ENCODE peak calls at places on chromosome 16, in seven cellular contexts. J, Q, B, A, G, Z and X are unnamed samples.

GRCh38 chr16:68378436-68379415 is 67.9 kb downstream of the PRMT7 start:
- DNase-seq in J (no peak), B (no peak), Q (no peak), Z (no peak), G (no peak), A (no peak), X (no peak)

GRCh38 chr16:10256855-10257641 is 74.8 kb upstream of the GRIN2A start:
- DNase-seq in G (peak; percentile 72), J (peak; percentile 67), Q (peak; percentile 80), A (peak; percentile 51), B (peak; percentile 77), Z (peak; percentile 38), X (peak; percentile 8)

GRCh38 chr16:68800257-68800875 is 43.0 kb upstream of the TANGO6 start:
- DNase-seq in J (peak; percentile 64), B (peak; percentile 87), Q (peak; percentile 94), Z (peak; percentile 51), A (peak; percentile 79), G (peak; percentile 81), X (peak; percentile 85)

GRCh38 chr16:4769306-4769638 is 2.3 kb upstream of the ZNF500 start:
- DNase-seq in Z (no peak), J (no peak), B (no peak), Q (no peak), A (no peak), G (no peak), X (no peak)

GRCh38 chr16:10744370-10745030 is 858 bp downstream of the NUBP1 start:
- DNase-seq in B (peak; percentile 45), Q (no peak), A (peak; percentile 72), J (no peak), Z (peak; percentile 48), G (no peak), X (no peak)

GRCh38 chr16:54648575-54648974 is 282.1 kb upstream of the IRX5 start:
- DNase-seq in Z (no peak), Q (peak; percentile 3), A (no peak), J (no peak), G (no peak), B (no peak), X (no peak)

GRCh38 chr16:15808071-15808470 is 48.8 kb downstream of the MYH11 start:
- DNase-seq in B (no peak), G (no peak), A (no peak), Q (no peak), J (no peak), Z (no peak), X (no peak)

GRCh38 chr16:1341495-1342388 is 8.3 kb downstream of the BAIAP3 start:
- DNase-seq in Z (no peak), A (no peak), Q (no peak), J (no peak), B (no peak), G (no peak), X (no peak)

GRCh38 chr16:72938426-72939164 is 109.3 kb downstream of the ZFHX3 start:
- DNase-seq in Z (no peak), J (no peak), B (no peak), Q (no peak), G (peak; percentile 32), A (peak; percentile 97), X (peak; percentile 67)

GRCh38 chr16:69293401-69293800 is 17.7 kb upstream of the VPS4A start:
- DNase-seq in J (no peak), B (no peak), G (no peak), Z (no peak), Q (no peak), A (no peak), X (no peak)

GRCh38 chr16:15518412-15519351 is 84.3 kb downstream of the BMERB1 start:
- DNase-seq in J (no peak), Z (no peak), Q (no peak), G (no peak), A (peak; percentile 72), B (peak; percentile 17), X (peak; percentile 17)

GRCh38 chr16:74896389-74897370 is 88.2 kb downstream of the WDR59 start:
- DNase-seq in G (no peak), Z (no peak), A (peak; percentile 89), B (no peak), Q (no peak), J (no peak), X (peak; percentile 76)

GRCh38 chr16:56729351-56729735 is 586 bp upstream of the NUP93 start:
- DNase-seq in B (no peak), Q (no peak), G (peak; percentile 31), Z (no peak), A (peak; percentile 43), J (peak; percentile 10), X (no peak)

GRCh38 chr16:78562156-78562555 is 462.7 kb downstream of the WWOX start:
- DNase-seq in G (no peak), Q (no peak), A (no peak), Z (no peak), B (no peak), J (no peak), X (no peak)

GRCh38 chr16:67000384-67001158 is 12.2 kb downstream of the CES4A start:
- DNase-seq in B (peak; percentile 72), J (peak; percentile 48), Q (peak; percentile 79), A (peak; percentile 52), Z (no peak), G (peak; percentile 80), X (peak; percentile 41)

GRCh38 chr16:3094289-3095027 is 4.6 kb downstream of the ZSCAN10 start:
- DNase-seq in A (peak; percentile 50), B (no peak), Q (peak; percentile 86), Z (peak; percentile 54), J (peak; percentile 62), G (peak; percentile 68), X (peak; percentile 54)

GRCh38 chr16:62277942-62278341 is 241.7 kb upstream of the CDH8 start:
- DNase-seq in A (no peak), J (no peak), B (no peak), Z (no peak), Q (no peak), G (no peak), X (no peak)

GRCh38 chr16:84982434-84982833 is 28.9 kb downstream of the ZDHHC7 start:
- DNase-seq in Q (no peak), J (no peak), Z (no peak), B (peak; percentile 48), G (no peak), A (no peak), X (no peak)

GRCh38 chr16:51888021-51888420 is 658.9 kb downstream of the TOX3 start:
- DNase-seq in Q (no peak), B (no peak), A (peak; percentile 79), G (no peak), Z (no peak), J (no peak), X (no peak)

GRCh38 chr16:82047787-82048186 is 12.7 kb downstream of the HSD17B2 start:
- DNase-seq in Z (no peak), A (no peak), G (no peak), J (no peak), B (no peak), Q (no peak), X (no peak)

GRCh38 chr16:82049484-82049883 is 14.4 kb downstream of the HSD17B2 start:
- DNase-seq in A (no peak), J (no peak), G (no peak), B (no peak), Q (no peak), Z (no peak), X (no peak)

GRCh38 chr16:82051656-82052055 is 16.6 kb downstream of the HSD17B2 start:
- DNase-seq in Z (no peak), J (no peak), A (no peak), Q (no peak), B (no peak), G (no peak), X (no peak)

GRCh38 chr16:82050909-82051357 is 15.9 kb downstream of the HSD17B2 start:
- DNase-seq in Q (no peak), A (no peak), G (no peak), J (no peak), Z (no peak), B (no peak), X (no peak)

GRCh38 chr16:82050506-82050905 is 15.5 kb downstream of the HSD17B2 start:
- DNase-seq in G (no peak), A (no peak), J (no peak), Z (no peak), Q (no peak), B (no peak), X (no peak)
- TF ChIP-seq EZH2phosphoT487 in G (no peak), A (no peak), J (no peak), Z (no peak), Q (no peak), B (no peak), X (no peak)

DNA sequence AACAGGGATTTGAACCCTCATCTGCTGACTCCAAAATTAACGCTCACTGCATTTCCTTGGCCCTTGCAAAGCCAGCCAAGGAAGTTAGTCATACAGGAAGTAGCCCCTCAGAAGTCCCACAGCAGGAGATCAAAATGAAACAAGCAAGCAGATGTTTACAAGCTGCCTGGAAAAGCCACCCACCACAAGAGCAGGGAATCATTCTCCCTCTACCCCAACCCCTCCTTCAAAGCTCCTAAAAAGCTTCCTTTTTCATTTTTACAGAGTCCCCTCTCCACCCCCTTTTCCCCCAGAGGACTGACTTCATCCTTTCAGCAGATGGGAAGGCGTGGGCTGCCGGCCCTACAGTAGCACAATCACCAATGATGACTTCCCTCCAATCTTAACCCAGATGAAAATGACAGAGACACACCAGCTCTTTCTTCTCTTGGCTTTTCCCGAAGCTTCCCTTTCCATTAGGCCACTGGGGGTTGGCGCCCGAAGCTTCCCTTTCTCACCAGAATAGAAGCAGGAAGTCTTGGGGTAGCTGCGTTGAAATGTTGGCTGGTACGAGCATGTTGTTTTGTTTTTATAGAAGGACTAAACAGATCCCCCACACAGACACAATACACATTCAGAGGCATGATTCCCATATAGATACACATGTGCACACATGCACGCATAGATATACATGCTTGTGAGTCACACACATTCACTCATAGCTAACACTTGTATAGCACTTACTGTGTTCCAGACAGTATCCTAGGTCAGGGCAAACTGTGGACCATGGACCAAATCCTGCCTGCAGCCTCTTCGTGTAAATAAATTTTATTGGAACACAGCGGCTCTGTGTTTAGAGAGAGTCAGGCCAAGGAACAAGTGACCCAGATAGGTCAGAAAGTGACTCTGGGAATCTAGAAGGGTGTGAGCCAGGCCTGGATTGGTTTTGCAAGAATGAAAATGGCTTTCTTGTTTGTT is 17.4 kb downstream of the ITPRIPL2 start:
- DNase-seq in Z (no peak), Q (peak; percentile 53), G (no peak), B (peak; percentile 29), A (peak; percentile 75), J (peak; percentile 37), X (peak; percentile 37)
- TF ChIP-seq EZH2phosphoT487 in Z (no peak), Q (no peak), G (no peak), B (no peak), A (no peak), J (no peak), X (no peak)

DNA sequence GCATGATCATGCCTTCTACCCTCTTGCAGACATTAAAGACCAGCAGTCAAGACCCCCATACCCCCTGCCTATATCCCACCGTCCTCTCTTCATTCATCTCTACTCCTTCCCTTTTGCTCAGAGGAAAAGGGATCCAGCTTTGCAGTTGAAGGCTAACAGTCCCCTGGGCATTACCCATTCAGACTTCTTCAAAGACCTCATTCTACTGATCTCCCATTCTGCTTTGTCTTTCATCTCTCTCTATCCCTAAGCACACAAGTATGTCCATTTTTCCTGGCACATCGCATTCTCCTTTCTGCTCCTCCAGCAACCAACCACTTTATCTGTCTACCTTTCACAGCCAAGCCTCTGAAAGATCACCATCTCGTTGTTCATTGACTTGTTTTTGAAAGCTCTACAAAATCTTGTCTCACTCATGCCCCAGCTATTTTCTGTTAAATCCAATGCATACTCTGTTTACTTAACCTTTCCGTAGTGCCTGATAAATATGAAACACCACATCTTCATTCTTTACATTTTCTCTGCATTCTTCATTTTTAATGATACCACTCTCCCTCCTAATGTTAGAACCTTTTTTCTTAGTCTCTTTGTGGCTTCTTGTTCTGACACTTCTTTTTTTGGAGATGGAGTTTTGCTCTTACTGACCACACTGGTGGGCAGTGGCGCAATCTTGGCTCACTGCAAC is 14.1 kb upstream of the LCMT1 start:
- DNase-seq in Z (no peak), G (no peak), A (peak; percentile 43), J (no peak), B (no peak), Q (no peak), X (no peak)
- TF ChIP-seq EZH2phosphoT487 in Z (no peak), G (no peak), A (no peak), J (no peak), B (no peak), Q (no peak), X (no peak)

GRCh38 chr16:87554754-87555427 is 47.4 kb upstream of the JPH3 start:
- DNase-seq in Z (no peak), G (no peak), B (no peak), J (no peak), Q (no peak), A (no peak), X (no peak)
- TF ChIP-seq EZH2phosphoT487 in Z (no peak), G (no peak), B (no peak), J (no peak), Q (no peak), A (no peak), X (no peak)